ENCODE peak calls at places on chromosomes 13 and 19, in nine cellular contexts. R is HAP-1; I is SW480; T is activated T-helper 9 cell treated with anti-CD3 and anti-CD28 coated beads, Interleukin-2, amount 50 U/mL, for 16 hours; X is skeletal muscle cell; H is lung; J is stimulated activated CD4-positive, alpha-beta T cell treated with anti-CD3 and anti-CD28 coated beads, Interleukin-4, amount 100 ng/mL, for 24 hours; G is astrocyte of the cerebellum; S is Kasumi-1. L is an unnamed sample.

GRCh38 chr19:4596033-4596904 is 36.8 kb upstream of the SEMA6B start:
- DNase-seq in I (no peak), R (no peak), J (no peak), T (no peak), H (no peak), X (no peak), G (no peak), S (no peak), L (no peak)

GRCh38 chr13:80529734-80530133 is 188.8 kb upstream of the SPRY2 start:
- DNase-seq in X (no peak), H (no peak), R (no peak), T (no peak), G (peak; percentile 16), I (no peak), S (no peak), J (no peak), L (no peak)

GRCh38 chr19:807627-808175 is 10.4 kb downstream of the PTBP1 start:
- DNase-seq in J (no peak), G (no peak), X (no peak), H (no peak), R (no peak), I (no peak), T (no peak), S (no peak), L (no peak)

GRCh38 chr19:38417544-38418506 is 8.2 kb downstream of the RASGRP4 start:
- DNase-seq in J (peak; percentile 63), X (no peak), G (no peak), I (peak; percentile 87), R (peak; percentile 89), H (peak; percentile 77), S (peak; percentile 74), T (peak; percentile 33), L (peak; percentile 63)

GRCh38 chr19:38378866-38379265 is 4.5 kb downstream of the PSMD8 start:
- DNase-seq in S (no peak), I (no peak), H (no peak), G (no peak), X (no peak), R (no peak), T (no peak), J (no peak), L (no peak)

GRCh38 chr19:6223461-6224307 is 56.1 kb downstream of the MLLT1 start:
- DNase-seq in R (no peak), S (no peak), T (no peak), I (no peak), G (no peak), H (no peak), X (no peak), J (no peak), L (peak; percentile 88)

GRCh38 chr19:4054471-4055208 is 12.1 kb downstream of the ZBTB7A start:
- DNase-seq in R (no peak), S (no peak), T (no peak), X (no peak), G (no peak), J (no peak), I (no peak), H (no peak), L (no peak)

GRCh38 chr13:113904411-113904810 is 40.5 kb upstream of the GAS6 start:
- DNase-seq in X (no peak), H (peak; percentile 28), R (peak; percentile 48), S (no peak), I (peak; percentile 21), G (no peak), J (peak; percentile 23), T (no peak), L (peak; percentile 67)

GRCh38 chr19:6125571-6125989 is 9.9 kb upstream of the ACSBG2 start:
- DNase-seq in G (peak; percentile 62), S (peak; percentile 90), H (peak; percentile 64), X (peak; percentile 36), T (peak; percentile 44), I (peak; percentile 84), R (peak; percentile 71), J (peak; percentile 69), L (peak; percentile 69)

GRCh38 chr13:24693862-24694471 is 13.8 kb downstream of the ATP12A start:
- DNase-seq in R (peak; percentile 77), I (peak; percentile 78), X (no peak), J (peak; percentile 49), S (peak; percentile 38), T (no peak), H (peak; percentile 53), G (no peak), L (peak; percentile 46)

GRCh38 chr19:7109678-7110289 is 40.3 kb downstream of the ZNF557 start:
- DNase-seq in R (no peak), X (no peak), J (no peak), G (no peak), S (no peak), I (no peak), H (no peak), T (no peak), L (no peak)

GRCh38 chr13:78587395-78587794 is 16.0 kb downstream of the POU4F1 start:
- DNase-seq in S (no peak), H (no peak), G (no peak), R (no peak), T (no peak), J (no peak), I (no peak), X (no peak), L (no peak)

GRCh38 chr19:51751655-51752054 is at the start of gene FPR1:
- DNase-seq in X (no peak), J (no peak), H (no peak), T (no peak), I (peak; percentile 62), R (no peak), S (peak; percentile 50), G (no peak), L (no peak)

GRCh38 chr19:16199275-16199932 is 1.7 kb downstream of the AP1M1 start:
- DNase-seq in G (no peak), X (no peak), S (no peak), I (no peak), T (no peak), R (no peak), H (peak; percentile 57), J (peak; percentile 3), L (peak; percentile 57)

GRCh38 chr19:10214784-10215183 is 16.3 kb downstream of the S1PR2 start:
- DNase-seq in S (no peak), G (no peak), T (no peak), R (no peak), X (no peak), J (no peak), I (no peak), H (no peak), L (no peak)

GRCh38 chr13:34019870-34020269 is 201.9 kb downstream of the RFC3 start:
- DNase-seq in R (no peak), H (no peak), G (no peak), X (no peak), T (no peak), S (no peak), I (peak; percentile 97), J (no peak), L (no peak)

GRCh38 chr13:78762825-78763224 is 103.9 kb upstream of the OBI1 start:
- DNase-seq in H (no peak), X (no peak), R (no peak), J (no peak), S (no peak), G (no peak), T (no peak), I (no peak), L (no peak)

GRCh38 chr19:46861691-46862503 is 1.1 kb downstream of the ARHGAP35 start:
- DNase-seq in S (peak; percentile 35), I (peak; percentile 51), X (no peak), R (peak; percentile 48), G (no peak), J (peak; percentile 14), H (no peak), T (no peak), L (peak; percentile 28)

GRCh38 chr13:113052971-113053370 is 52.6 kb upstream of the F7 start:
- DNase-seq in X (no peak), J (no peak), H (no peak), I (no peak), G (no peak), R (no peak), T (no peak), S (no peak), L (no peak)

GRCh38 chr13:100304241-100304640 is 215.3 kb downstream of the PCCA start:
- DNase-seq in J (no peak), S (no peak), H (no peak), I (no peak), G (no peak), X (no peak), T (no peak), R (no peak), L (no peak)

GRCh38 chr19:39407644-39408391 is 1.2 kb downstream of the ZFP36 start:
- DNase-seq in G (no peak), X (no peak), S (peak; percentile 22), H (peak; percentile 67), R (no peak), J (peak; percentile 59), T (peak; percentile 42), I (peak; percentile 65), L (peak; percentile 76)

GRCh38 chr13:76798037-76798436 is 88.2 kb downstream of the KCTD12 start:
- DNase-seq in J (no peak), X (no peak), R (no peak), T (no peak), H (no peak), I (no peak), G (no peak), S (peak; percentile 6), L (no peak)

GRCh38 chr13:90232291-90232690 is 1115.2 kb upstream of the MIR17HG start:
- DNase-seq in H (no peak), I (no peak), T (no peak), S (no peak), R (no peak), G (no peak), X (no peak), J (no peak), L (no peak)

GRCh38 chr13:24282256-24282655 is 27.1 kb upstream of the C1QTNF9 start:
- DNase-seq in R (no peak), S (no peak), G (no peak), X (no peak), H (no peak), I (no peak), T (no peak), J (no peak), L (peak; percentile 5)

GRCh38 chr13:39777527-39778061 is 122.1 kb downstream of the COG6 start:
- DNase-seq in S (peak; percentile 20), T (peak; percentile 13), G (peak; percentile 26), X (peak; percentile 80), R (peak; percentile 24), J (peak; percentile 66), I (peak; percentile 54), H (no peak), L (no peak)

GRCh38 chr13:38667526-38668094 is 19.3 kb upstream of the FREM2 start:
- DNase-seq in T (no peak), J (no peak), X (no peak), R (peak; percentile 62), H (no peak), G (no peak), I (no peak), S (no peak), L (no peak)

GRCh38 chr13:87975035-87975434 is 303.9 kb downstream of the SLITRK5 start:
- DNase-seq in J (no peak), G (no peak), I (no peak), S (no peak), H (no peak), T (no peak), X (peak; percentile 85), R (no peak), L (no peak)

GRCh38 chr13:46296920-46297319 is 85.2 kb downstream of the LRRC63 start:
- DNase-seq in H (no peak), I (peak; percentile 54), S (no peak), G (peak; percentile 73), J (no peak), T (no peak), R (no peak), X (peak; percentile 98), L (no peak)

GRCh38 chr19:42480335-42481095 is 37.8 kb upstream of the CXCL17 start:
- DNase-seq in H (peak; percentile 34), J (peak; percentile 6), S (no peak), R (no peak), I (no peak), T (no peak), G (no peak), X (no peak), L (peak; percentile 44)